ENCODE peak calls at places on chromosome 21, in nine cellular contexts. M is sigmoid colon, F is psoas muscle, X is breast epithelium, Y is dorsolateral prefrontal cortex, R is left ventricle myocardium inferior, S is endodermal cell, U is kidney epithelial cell, K is cardiac muscle cell. O is an unnamed sample.

GRCh38 chr21:46113497-46114176 is 15.7 kb downstream of the COL6A2 start:
- DNase-seq in M (peak; percentile 48), F (peak; percentile 34), X (peak; percentile 36), Y (no peak), R (no peak), S (no peak), U (no peak), K (no peak), O (no peak)

GRCh38 chr21:37073417-37074194 is 552 bp downstream of the TTC3 start:
- DNase-seq in M (peak; percentile 86), F (no peak), X (peak; percentile 55), Y (peak; percentile 75), R (peak; percentile 53), S (no peak), U (no peak), K (peak; percentile 33), O (no peak)

GRCh38 chr21:15221799-15222386 is 157.1 kb upstream of the NRIP1 start:
- DNase-seq in M (no peak), F (peak; percentile 57), X (no peak), Y (no peak), R (peak; percentile 41), S (peak; percentile 90), U (peak; percentile 72), K (peak; percentile 84), O (peak; percentile 36)

GRCh38 chr21:44987301-44987885 is 47.6 kb downstream of the SLX9 start:
- DNase-seq in M (peak; percentile 63), F (peak; percentile 45), X (no peak), Y (no peak), R (peak; percentile 2), S (no peak), U (no peak), K (no peak), O (no peak)

GRCh38 chr21:33031152-33031551 is 5.4 kb downstream of the OLIG2 start:
- DNase-seq in M (peak; percentile 30), F (no peak), X (no peak), Y (no peak), R (no peak), S (no peak), U (no peak), K (no peak), O (no peak)

GRCh38 chr21:8991088-8991907 is 1530.1 kb upstream of the TPTE start:
- DNase-seq in M (peak; percentile 60), F (no peak), X (no peak), Y (no peak), R (no peak), S (peak; percentile 54), U (no peak), K (no peak), O (no peak)

GRCh38 chr21:43734830-43735229 is 15.9 kb downstream of the PDXK start:
- DNase-seq in M (peak; percentile 62), F (no peak), X (no peak), Y (no peak), R (no peak), S (no peak), U (no peak), K (peak; percentile 94), O (no peak)

GRCh38 chr21:28734522-28735175 is 258.0 kb downstream of the LTN1 start:
- DNase-seq in M (no peak), F (no peak), X (no peak), Y (no peak), R (no peak), S (no peak), U (peak; percentile 37), K (no peak), O (no peak)

GRCh38 chr21:17482928-17483327 is 29.9 kb upstream of the CXADR start:
- DNase-seq in M (no peak), F (no peak), X (no peak), Y (no peak), R (no peak), S (no peak), U (no peak), K (no peak), O (no peak)

GRCh38 chr21:46401186-46401910 is 57.3 kb upstream of the DIP2A start:
- DNase-seq in M (no peak), F (peak; percentile 54), X (no peak), Y (no peak), R (no peak), S (no peak), U (no peak), K (no peak), O (no peak)

GRCh38 chr21:36854391-36854790 is 112.1 kb downstream of the HLCS start:
- DNase-seq in M (no peak), F (no peak), X (no peak), Y (peak; percentile 11), R (no peak), S (peak; percentile 84), U (no peak), K (peak; percentile 64), O (no peak)

DNA sequence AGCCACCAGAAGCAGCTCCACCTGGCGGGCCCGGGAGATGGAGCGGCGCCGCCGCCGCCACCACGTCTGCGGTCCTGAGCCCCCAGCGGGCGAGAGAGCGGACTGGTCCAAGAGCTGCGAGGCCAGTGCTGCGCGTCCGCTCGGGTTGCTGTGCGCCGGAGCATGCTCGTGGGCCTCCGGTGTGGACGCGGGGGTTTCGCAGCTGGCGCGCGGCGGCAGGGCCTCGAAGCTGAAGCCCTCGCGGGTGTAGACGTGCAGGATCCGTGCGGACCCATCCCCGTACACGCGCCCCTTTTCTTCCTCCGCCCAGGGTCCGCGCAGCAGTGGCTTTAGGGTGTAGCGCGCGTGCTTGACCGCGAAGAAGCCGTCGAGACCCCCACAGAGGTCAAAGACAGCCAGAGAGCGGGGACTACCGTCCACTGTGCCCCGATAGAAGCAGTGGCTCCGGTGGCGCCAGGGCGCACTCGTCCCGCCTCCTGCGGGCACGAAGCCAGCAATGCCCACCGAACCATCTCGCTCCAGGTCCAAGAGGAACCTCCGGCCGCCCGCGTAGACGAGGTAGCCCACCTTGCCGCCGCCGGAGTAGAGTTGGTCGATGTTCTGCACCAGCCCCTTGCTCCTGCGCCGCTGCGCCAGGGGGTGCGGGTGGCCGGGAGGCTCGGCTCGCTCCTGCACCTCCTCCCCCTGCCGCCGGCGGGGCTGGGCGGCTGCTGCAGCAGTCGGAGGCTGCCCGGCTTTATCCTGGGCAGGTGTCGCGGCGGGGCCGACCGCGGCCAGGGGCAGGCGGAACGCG is 1.1 kb downstream of the ADAMTS5 start:
- DNase-seq in M (peak; percentile 84), F (peak; percentile 79), X (peak; percentile 51), Y (peak; percentile 88), R (peak; percentile 65), S (peak; percentile 95), U (no peak), K (peak; percentile 41), O (no peak)
- TF ChIP-seq CTCF in M (no peak), F (peak; percentile 40), X (no peak), Y (no peak), R (peak; percentile 59), S (peak; percentile 82), U (peak; percentile 65), K (peak; percentile 40), O (peak; percentile 29)

GRCh38 chr21:34544032-34544496 is 32.1 kb upstream of the KCNE1 start:
- DNase-seq in M (no peak), F (no peak), X (peak; percentile 76), Y (no peak), R (peak; percentile 36), S (peak; percentile 91), U (no peak), K (peak; percentile 89), O (peak; percentile 64)

GRCh38 chr21:34543017-34543416 is 31.0 kb upstream of the KCNE1 start:
- DNase-seq in M (no peak), F (no peak), X (no peak), Y (no peak), R (no peak), S (no peak), U (no peak), K (no peak), O (no peak)

GRCh38 chr21:34546556-34546955 is 34.5 kb upstream of the KCNE1 start:
- DNase-seq in M (no peak), F (no peak), X (no peak), Y (no peak), R (no peak), S (no peak), U (no peak), K (no peak), O (no peak)

GRCh38 chr21:34548782-34549376 is 36.9 kb upstream of the KCNE1 start:
- DNase-seq in M (no peak), F (no peak), X (no peak), Y (no peak), R (no peak), S (no peak), U (no peak), K (no peak), O (no peak)

GRCh38 chr21:34545079-34545884 is 33.3 kb upstream of the KCNE1 start:
- DNase-seq in M (peak; percentile 76), F (no peak), X (no peak), Y (no peak), R (no peak), S (peak; percentile 75), U (peak; percentile 67), K (peak; percentile 90), O (peak; percentile 58)
- TF ChIP-seq CTCF in M (no peak), F (no peak), X (no peak), Y (no peak), R (no peak), S (no peak), U (no peak), K (no peak), O (no peak)

DNA sequence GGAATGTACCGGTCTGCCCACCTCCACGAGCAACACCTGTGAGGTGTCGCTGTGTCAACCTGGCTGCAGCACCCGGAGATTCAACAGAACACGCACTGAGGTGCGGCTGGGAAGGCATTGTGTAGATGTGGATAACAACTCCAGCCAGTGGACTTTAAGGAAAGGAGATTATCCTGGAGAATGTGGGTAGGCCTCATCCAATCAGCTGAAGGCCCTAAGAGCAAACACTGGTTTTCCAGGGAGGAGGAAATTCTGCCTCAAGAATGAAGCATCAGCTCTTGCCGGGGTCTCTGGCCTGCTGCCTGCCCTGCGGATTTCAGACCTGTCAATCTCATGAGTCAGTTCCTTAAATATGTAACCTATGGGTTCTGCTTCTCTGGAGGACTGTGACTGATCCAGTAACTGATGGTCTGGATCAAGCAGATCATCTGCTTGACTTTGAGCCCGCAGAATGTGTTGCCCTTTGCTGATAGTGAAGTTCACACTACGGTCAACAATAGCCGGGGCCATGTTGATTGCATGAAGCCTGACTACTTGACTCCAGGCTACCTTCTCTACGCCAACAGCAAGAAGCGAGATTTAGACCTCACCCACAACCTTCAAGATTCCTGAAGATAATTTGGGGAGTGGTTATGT is 15.9 kb upstream of the PRDM15 start:
- DNase-seq in M (peak; percentile 40), F (no peak), X (no peak), Y (no peak), R (no peak), S (no peak), U (peak; percentile 44), K (peak; percentile 89), O (peak; percentile 13)
- TF ChIP-seq CTCF in M (no peak), F (no peak), X (no peak), Y (no peak), R (no peak), S (no peak), U (no peak), K (no peak), O (no peak)

DNA sequence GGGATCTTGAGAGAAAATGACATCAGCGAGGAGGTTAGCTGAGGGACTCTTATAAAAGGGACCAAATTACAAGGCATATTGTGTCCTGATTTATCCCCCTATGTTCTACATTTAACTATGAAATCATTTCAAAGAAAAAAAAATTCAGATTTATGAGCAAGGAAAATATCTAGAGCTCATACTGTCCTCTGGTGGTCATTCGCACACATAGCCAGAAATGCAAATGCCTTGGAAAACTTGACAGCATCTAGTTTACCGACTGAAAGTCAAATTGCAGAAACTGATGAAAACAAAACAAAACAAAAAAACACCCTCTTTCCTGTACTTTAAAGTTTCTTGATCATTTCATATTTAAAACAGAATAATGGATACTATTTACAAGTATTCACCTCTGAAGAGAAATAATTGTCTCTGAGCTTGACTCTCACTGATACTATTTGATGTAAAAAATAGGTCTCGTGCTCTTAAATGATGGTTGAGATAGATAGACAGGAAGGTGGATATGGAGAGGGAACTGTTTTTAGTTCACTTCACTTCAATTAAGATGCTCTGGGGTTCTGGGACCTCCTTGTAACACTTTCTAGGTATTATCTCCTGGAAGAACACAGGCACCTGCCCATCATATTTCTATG is 253.8 kb downstream of the PCP4 start:
- DNase-seq in M (no peak), F (no peak), X (no peak), Y (no peak), R (no peak), S (no peak), U (no peak), K (peak; percentile 4), O (peak; percentile 4)
- TF ChIP-seq CTCF in M (peak; percentile 94), F (peak; percentile 56), X (peak; percentile 90), Y (peak; percentile 86), R (peak; percentile 81), S (peak; percentile 90), U (peak; percentile 88), K (peak; percentile 41), O (peak; percentile 92)